ENCODE peak calls at places on chromosome 20, in nine cellular contexts. A, H, M, L, R, F, S, C and E are unnamed samples.
A peak's percentile ranks its signal among the peaks of the same experiment; 100 is the strongest.

GRCh38 chr20:62436692-62437091 is 9.4 kb upstream of the RBBP8NL start:
- DNase-seq in C (no peak), M (no peak), L (no peak), H (no peak), S (no peak), A (no peak), F (no peak), R (no peak), E (no peak)

GRCh38 chr20:36155991-36156390 is 1.5 kb downstream of the EPB41L1 start:
- DNase-seq in H (no peak), M (no peak), C (no peak), R (no peak), L (no peak), S (no peak), F (no peak), A (no peak), E (no peak)

GRCh38 chr20:7031222-7031621 is 263.7 kb downstream of the BMP2 start:
- DNase-seq in R (peak; percentile 12), A (no peak), L (no peak), F (peak; percentile 9), S (no peak), C (no peak), H (no peak), M (no peak), E (no peak)

GRCh38 chr20:35342154-35342769 is 50.0 kb upstream of the FAM83C start:
- DNase-seq in A (no peak), S (no peak), H (no peak), L (no peak), R (peak; percentile 31), M (peak; percentile 18), F (peak; percentile 23), C (no peak), E (no peak)

GRCh38 chr20:38212806-38213606 is 47.5 kb downstream of the KIAA1755 start:
- DNase-seq in M (no peak), A (no peak), F (no peak), S (no peak), H (no peak), L (no peak), C (no peak), R (no peak), E (no peak)

GRCh38 chr20:11712611-11713160 is 205.0 kb upstream of the BTBD3 start:
- DNase-seq in C (no peak), H (no peak), F (no peak), L (no peak), M (no peak), A (no peak), R (no peak), S (no peak), E (no peak)

GRCh38 chr20:45343867-45344721 is 4.1 kb downstream of the SDC4 start:
- DNase-seq in S (no peak), H (peak; percentile 74), L (no peak), A (peak; percentile 22), M (no peak), R (peak; percentile 93), C (no peak), F (peak; percentile 94), E (no peak)

GRCh38 chr20:63149531-63150207 is 66.3 kb downstream of the YTHDF1 start:
- DNase-seq in C (no peak), A (no peak), R (no peak), S (no peak), H (no peak), F (no peak), L (peak; percentile 9), M (no peak), E (no peak)

GRCh38 chr20:61806995-61807394 is 258.7 kb downstream of the TAF4 start:
- DNase-seq in C (no peak), F (no peak), S (no peak), L (no peak), A (no peak), R (no peak), H (no peak), M (peak; percentile 5), E (no peak)

GRCh38 chr20:17946572-17947473 is 21.8 kb downstream of the SNX5 start:
- DNase-seq in L (no peak), F (no peak), M (no peak), H (no peak), S (no peak), C (no peak), R (no peak), A (no peak), E (no peak)

GRCh38 chr20:37179671-37180524 is 550 bp upstream of the MROH8 start:
- DNase-seq in C (no peak), F (peak; percentile 40), L (no peak), H (no peak), M (no peak), R (peak; percentile 72), A (no peak), S (no peak), E (no peak)

GRCh38 chr20:10250902-10251301 is 32.3 kb downstream of the SNAP25 start:
- DNase-seq in M (no peak), A (no peak), H (no peak), L (no peak), S (no peak), C (no peak), R (no peak), F (no peak), E (no peak)

GRCh38 chr20:51484141-51484815 is 58.2 kb downstream of the NFATC2 start:
- DNase-seq in A (no peak), M (no peak), C (no peak), H (no peak), L (no peak), F (no peak), S (no peak), R (no peak), E (no peak)

GRCh38 chr20:59438201-59438600 is 137.8 kb downstream of the EDN3 start:
- DNase-seq in L (peak; percentile 43), H (no peak), F (no peak), M (no peak), A (no peak), C (no peak), R (no peak), S (no peak), E (no peak)

GRCh38 chr20:59441860-59442810 is 141.7 kb downstream of the EDN3 start:
- DNase-seq in F (no peak), R (no peak), A (no peak), H (no peak), L (peak; percentile 57), M (no peak), S (no peak), C (no peak), E (no peak)

GRCh38 chr20:59441306-59441705 is 140.9 kb downstream of the EDN3 start:
- DNase-seq in R (no peak), H (no peak), A (no peak), L (no peak), S (no peak), C (no peak), M (no peak), F (no peak), E (no peak)

GRCh38 chr20:59437601-59438031 is 137.2 kb downstream of the EDN3 start:
- DNase-seq in S (no peak), M (no peak), F (no peak), R (no peak), L (peak; percentile 63), H (no peak), C (no peak), A (no peak), E (no peak)

DNA sequence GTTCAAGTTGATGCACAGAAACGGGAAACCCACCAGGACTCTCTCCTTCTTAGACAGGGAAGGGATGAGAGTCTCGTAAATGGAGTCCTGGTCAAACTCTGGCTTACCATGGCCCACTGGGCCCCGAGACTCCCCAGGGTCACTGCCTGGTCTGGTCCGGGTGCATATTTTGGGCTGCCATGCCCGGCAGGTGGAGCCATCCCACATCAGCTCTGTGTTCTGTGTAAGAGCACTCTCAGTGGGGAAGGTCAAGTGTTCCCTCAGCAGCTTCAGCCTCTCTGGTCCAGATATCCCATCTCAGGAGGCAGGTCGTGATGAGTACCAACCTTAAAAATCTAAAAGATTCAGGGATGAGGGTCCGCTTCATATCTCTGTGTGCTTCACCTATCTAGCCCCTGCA is 138.8 kb downstream of the EDN3 start:
- DNase-seq in H (no peak), A (no peak), F (no peak), S (no peak), M (peak; percentile 19), L (no peak), R (no peak), C (no peak), E (no peak)
- TF ChIP-seq CTCF in H (no peak), A (no peak), F (no peak), S (no peak), M (no peak), L (no peak), R (no peak), C (no peak), E (no peak)

DNA sequence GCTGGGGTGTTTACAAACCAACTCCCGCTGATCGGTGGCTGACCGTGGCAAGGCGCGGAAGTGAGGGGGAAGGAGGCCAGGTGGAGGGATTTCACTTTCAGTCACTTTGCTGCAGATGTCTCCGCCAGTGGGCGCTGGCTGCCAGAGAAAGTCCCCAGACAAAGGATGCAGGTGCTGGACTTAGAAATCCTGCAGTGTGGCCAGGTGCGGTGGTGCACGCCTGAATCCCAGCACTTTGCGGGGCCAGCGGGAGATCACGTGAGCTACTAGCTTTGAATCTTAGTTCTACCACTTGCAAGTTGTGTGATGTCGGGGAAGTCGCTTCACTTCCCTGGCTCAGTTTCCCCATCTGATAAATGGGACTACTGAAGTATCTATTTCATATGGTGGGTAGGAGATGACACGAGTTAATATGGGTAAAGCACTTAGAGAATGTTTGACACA is 180.4 kb downstream of the ZNF217 start:
- DNase-seq in F (no peak), S (no peak), H (no peak), L (no peak), R (no peak), M (peak; percentile 88), A (peak; percentile 74), C (no peak), E (peak; percentile 23)
- TF ChIP-seq CTCF in F (no peak), S (peak; percentile 54), H (peak; percentile 64), L (no peak), R (no peak), M (peak; percentile 42), A (peak; percentile 36), C (peak; percentile 29), E (peak; percentile 42)

GRCh38 chr20:16666272-16666671 is 63.6 kb upstream of the SNRPB2 start:
- DNase-seq in L (no peak), R (no peak), F (no peak), A (no peak), H (no peak), S (no peak), C (no peak), M (no peak), E (no peak)
- TF ChIP-seq CTCF in L (peak; percentile 40), R (peak; percentile 8), F (peak; percentile 25), A (no peak), H (no peak), S (peak; percentile 48), C (no peak), M (no peak), E (no peak)

GRCh38 chr20:58028123-58028522 is 200.3 kb downstream of the ANKRD60 start:
- DNase-seq in C (peak; percentile 74), A (no peak), R (no peak), H (no peak), F (no peak), M (peak; percentile 70), L (peak; percentile 63), S (no peak), E (no peak)
- TF ChIP-seq CTCF in C (peak; percentile 29), A (no peak), R (no peak), H (peak; percentile 14), F (no peak), M (peak; percentile 27), L (peak; percentile 54), S (no peak), E (no peak)